ENCODE peak calls at places on chromosome 14, in four cellular contexts. K, J, T and U are unnamed samples.

GRCh38 chr14:73258845-73259611 is 21.7 kb downstream of the PAPLN start:
- DNase-seq in K (no peak), J (no peak), T (no peak), U (no peak)

GRCh38 chr14:65098586-65098985 is 3.7 kb downstream of the MAX start:
- DNase-seq in K (no peak), J (peak; percentile 46), T (no peak), U (no peak)

GRCh38 chr14:93911975-93912374 is 15.2 kb upstream of the FAM181A start:
- DNase-seq in K (no peak), J (no peak), T (no peak), U (no peak)

GRCh38 chr14:60184597-60185555 is 19.7 kb upstream of the DHRS7 start:
- DNase-seq in K (no peak), J (no peak), T (no peak), U (no peak)

GRCh38 chr14:67538501-67538900 is 5.4 kb downstream of the PLEKHH1 start:
- DNase-seq in K (no peak), J (no peak), T (no peak), U (no peak)

GRCh38 chr14:80933282-80933681 is 8.3 kb downstream of the CEP128 start:
- DNase-seq in K (no peak), J (no peak), T (no peak), U (no peak)

GRCh38 chr14:47365248-47365647 is 310.2 kb downstream of the MDGA2 start:
- DNase-seq in K (no peak), J (no peak), T (no peak), U (no peak)

GRCh38 chr14:95380350-95381042 is 60.8 kb upstream of the CLMN start:
- DNase-seq in K (no peak), J (no peak), T (no peak), U (no peak)

GRCh38 chr14:72685456-72685855 is 208.4 kb downstream of the DPF3 start:
- DNase-seq in K (no peak), J (peak; percentile 50), T (no peak), U (no peak)

GRCh38 chr14:96959992-96960391 is 162.8 kb downstream of the VRK1 start:
- DNase-seq in K (no peak), J (no peak), T (no peak), U (no peak)

GRCh38 chr14:89337912-89338311 is 79.1 kb downstream of the FOXN3 start:
- DNase-seq in K (no peak), J (peak; percentile 29), T (no peak), U (no peak)

GRCh38 chr14:34300330-34300729 is 161.7 kb downstream of the SPTSSA start:
- DNase-seq in K (no peak), J (no peak), T (no peak), U (no peak)

GRCh38 chr14:21699551-21699950 is 25.9 kb upstream of the OR4E1 start:
- DNase-seq in K (no peak), J (no peak), T (no peak), U (no peak)

GRCh38 chr14:97149775-97150174 is 352.6 kb downstream of the VRK1 start:
- DNase-seq in K (no peak), J (no peak), T (no peak), U (peak; percentile 18)

GRCh38 chr14:54085137-54085810 is 128.6 kb upstream of the BMP4 start:
- DNase-seq in K (no peak), J (peak; percentile 34), T (no peak), U (no peak)

GRCh38 chr14:50083467-50084337 is 32.7 kb downstream of the VCPKMT start:
- DNase-seq in K (no peak), J (peak; percentile 75), T (no peak), U (no peak)

GRCh38 chr14:39230416-39230815 is 3.3 kb upstream of the MIA2 start:
- DNase-seq in K (no peak), J (peak; percentile 42), T (no peak), U (no peak)

GRCh38 chr14:100761481-100761880 is 34.8 kb downstream of the DLK1 start:
- DNase-seq in K (no peak), J (peak; percentile 91), T (no peak), U (no peak)

GRCh38 chr14:23608454-23608853 is 27.7 kb upstream of the DHRS2 start:
- DNase-seq in K (no peak), J (no peak), T (no peak), U (no peak)

GRCh38 chr14:62957562-62957961 is 87.7 kb downstream of the KCNH5 start:
- DNase-seq in K (no peak), J (peak; percentile 99), T (no peak), U (no peak)
- H4K5ac ChIP-seq in K (no peak overlapping the region), J (no peak overlapping the region), T (no peak overlapping the region), U (no peak overlapping the region)

DNA sequence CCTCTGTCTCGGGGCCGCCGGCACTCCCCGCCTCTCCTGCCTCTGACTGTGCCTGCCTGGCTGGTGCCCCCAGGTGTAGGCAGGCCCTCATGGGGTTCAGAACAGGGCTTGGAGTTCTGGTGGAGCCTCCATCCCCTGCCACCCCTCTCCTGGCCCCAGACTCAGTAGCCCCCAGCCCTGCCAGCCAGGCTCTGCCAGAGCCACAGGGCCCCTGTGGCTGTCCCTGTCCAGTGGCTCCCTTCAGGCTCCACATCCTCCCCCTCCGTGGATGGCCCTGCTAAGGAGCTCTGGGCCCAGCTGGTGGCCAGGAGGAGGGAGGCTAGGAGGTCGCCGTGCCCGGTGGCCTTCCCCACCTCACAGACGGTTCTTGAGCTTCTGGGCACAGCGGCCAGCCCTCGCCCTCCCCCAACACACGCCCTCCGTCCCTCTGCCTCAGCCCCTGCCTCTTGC is 12.5 kb downstream of the TRMT61A start:
- DNase-seq in K (no peak), J (no peak), T (no peak), U (no peak)
- H4K5ac ChIP-seq in K (no peak overlapping the region), J (peak overlapping the region; percentile 18), T (peak overlapping the region; percentile 83), U (no peak overlapping the region)

DNA sequence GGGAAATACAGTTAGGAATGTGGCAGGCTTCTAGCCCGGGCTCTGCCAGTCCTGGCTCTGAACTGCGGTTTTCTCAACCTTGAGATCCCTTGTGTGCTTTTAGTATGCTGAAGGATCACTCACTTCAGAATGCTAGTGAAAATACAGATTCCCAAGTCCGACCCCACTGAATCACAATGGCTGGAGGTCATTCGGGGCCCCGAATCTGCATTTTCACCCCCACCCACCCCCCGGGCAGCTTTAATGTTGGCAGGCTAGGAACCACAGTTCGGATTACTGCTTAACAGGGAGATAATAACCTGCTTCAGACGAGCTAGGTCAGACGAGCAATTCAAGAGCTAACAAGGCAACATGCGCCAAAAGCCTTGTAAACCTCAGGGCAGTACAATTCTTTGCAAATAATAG is 535 bp upstream of the SUSD6 start:
- DNase-seq in K (no peak), J (no peak), T (no peak), U (peak; percentile 44)
- H4K5ac ChIP-seq in K (no peak overlapping the region), J (peak overlapping the region; percentile 65), T (peak overlapping the region; percentile 61), U (no peak overlapping the region)

GRCh38 chr14:92473261-92473946 is 40.2 kb upstream of the RIN3 start:
- DNase-seq in K (no peak), J (peak; percentile 75), T (peak; percentile 29), U (no peak)
- H4K5ac ChIP-seq in K (no peak overlapping the region), J (no peak overlapping the region), T (no peak overlapping the region), U (no peak overlapping the region)

GRCh38 chr14:103059556-103059955 is 2.2 kb upstream of the CDC42BPB start:
- DNase-seq in K (no peak), J (no peak), T (no peak), U (no peak)
- H4K5ac ChIP-seq in K (no peak overlapping the region), J (no peak overlapping the region), T (no peak overlapping the region), U (no peak overlapping the region)

DNA sequence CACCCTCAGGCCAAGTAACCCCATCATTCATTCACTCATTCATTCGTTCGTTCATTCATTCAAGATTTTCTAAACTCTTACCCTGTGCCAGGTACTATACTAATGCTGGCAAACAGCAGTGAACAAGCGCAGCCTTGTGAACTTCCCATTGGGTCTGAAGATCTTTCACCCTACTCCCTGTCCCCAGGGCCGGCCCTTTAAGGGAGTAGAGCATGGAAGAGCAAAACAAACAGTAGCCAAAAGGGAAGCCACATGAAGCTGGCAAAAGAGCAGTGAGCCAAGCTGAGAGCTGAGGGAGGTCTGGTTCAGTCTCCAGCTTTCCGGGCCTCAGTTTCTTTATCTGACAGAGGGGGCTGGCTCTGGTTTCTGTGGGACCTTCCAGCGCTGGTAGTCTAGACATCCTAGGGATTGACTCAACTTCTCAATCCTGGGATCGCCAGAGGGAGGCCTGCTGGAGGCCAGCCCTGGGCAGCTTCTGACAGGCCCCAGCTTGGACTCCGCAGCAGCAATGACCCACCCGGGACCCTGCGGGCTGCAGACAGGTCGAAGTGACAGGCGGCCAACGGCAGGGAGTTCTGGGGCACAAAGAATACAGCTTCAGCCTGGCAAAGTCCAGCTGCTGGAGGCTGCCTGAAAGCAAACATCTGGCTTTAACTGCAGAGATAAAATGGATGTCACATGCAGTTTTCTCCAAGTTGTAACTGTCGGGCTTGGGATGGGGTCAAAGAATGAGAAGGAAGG is 27.1 kb downstream of the ACTN1 start:
- DNase-seq in K (no peak), J (no peak), T (no peak), U (no peak)
- H4K5ac ChIP-seq in K (no peak overlapping the region), J (peak overlapping the region; percentile 62), T (no peak overlapping the region), U (no peak overlapping the region)

GRCh38 chr14:102760485-102761193 is 16.6 kb upstream of the TRAF3 start:
- DNase-seq in K (peak; percentile 67), J (no peak), T (peak; percentile 74), U (peak; percentile 56)

GRCh38 chr14:102758087-102758486 is 19.2 kb upstream of the TRAF3 start:
- DNase-seq in K (no peak), J (no peak), T (no peak), U (no peak)

GRCh38 chr14:102759416-102759815 is 17.8 kb upstream of the TRAF3 start:
- DNase-seq in K (peak; percentile 42), J (no peak), T (no peak), U (no peak)

GRCh38 chr14:102764220-102764671 is 13.0 kb upstream of the TRAF3 start:
- DNase-seq in K (no peak), J (no peak), T (no peak), U (no peak)

DNA sequence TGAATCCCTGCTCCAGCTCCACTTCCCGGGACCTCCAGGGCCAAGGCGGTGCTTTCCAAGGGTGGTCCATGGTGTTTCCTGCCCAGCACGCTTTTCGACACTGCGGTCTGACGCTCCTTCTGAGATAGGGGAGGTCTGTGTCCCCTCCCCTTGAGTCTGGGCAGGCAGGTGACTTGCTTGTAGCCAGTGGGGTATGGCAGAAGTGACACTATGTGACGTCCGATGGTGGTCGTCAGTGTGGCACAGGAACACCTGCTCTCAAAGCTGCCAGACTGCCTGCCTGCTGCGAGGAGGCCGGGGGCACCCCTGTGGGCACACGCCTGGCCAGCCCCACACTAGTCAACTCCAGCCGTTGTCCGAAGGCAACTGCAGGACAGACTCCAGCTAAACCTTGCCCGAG is 16.0 kb upstream of the TRAF3 start:
- DNase-seq in K (no peak), J (no peak), T (no peak), U (no peak)
- H4K5ac ChIP-seq in K (no peak overlapping the region), J (no peak overlapping the region), T (no peak overlapping the region), U (no peak overlapping the region)

DNA sequence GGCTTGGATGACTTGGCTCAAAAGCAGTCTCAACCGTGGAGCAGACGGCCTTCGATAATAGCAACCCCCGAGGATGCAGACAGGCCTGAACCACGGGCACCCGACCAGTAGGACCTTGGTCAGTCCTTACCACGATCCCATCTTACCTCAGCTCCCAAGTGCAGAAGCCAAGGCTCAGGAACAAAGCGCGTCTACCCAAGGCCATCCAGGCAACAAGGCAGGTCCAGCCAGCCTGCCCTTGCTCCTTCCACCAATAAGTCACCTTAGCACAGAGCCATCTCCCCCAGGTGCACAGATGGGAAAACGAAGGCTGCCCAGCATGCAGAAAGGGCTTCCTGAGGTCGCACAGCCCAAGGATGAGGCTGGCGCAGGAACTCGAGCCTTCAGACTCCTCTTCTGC is 77.3 kb downstream of the BCL11B start:
- DNase-seq in K (no peak), J (no peak), T (no peak), U (no peak)
- H4K5ac ChIP-seq in K (no peak overlapping the region), J (no peak overlapping the region), T (no peak overlapping the region), U (no peak overlapping the region)